ENCODE peak calls at places on chromosomes 4 and X, in ten cellular contexts. G is NCI-H2081; W is HuH-7; R is NCI-H1092; L is NCI-H187 treated with DMSO at 0.1 percent for 48 hours; I is activated CD8-positive, alpha-beta memory T cell treated with anti-CD3 and anti-CD28 coated beads for 4 hours; Z is psoas muscle; N is ascending aorta; H is IMR-90; O is NCI-H1694 treated with DMSO at 0.1 percent for 48 hours. U is an unnamed sample.

GRCh38 chr4:123453006-123453685 is 56.6 kb downstream of the SPRY1 start:
- DNase-seq in G (no peak), W (no peak), R (no peak), L (no peak), I (no peak), Z (no peak), N (no peak), H (peak; percentile 43), O (no peak), U (no peak)

GRCh38 chrX:10882484-10882883 is 228.6 kb upstream of the HCCS start:
- DNase-seq in G (no peak), W (no peak), R (no peak), L (no peak), I (no peak), Z (no peak), N (no peak), H (no peak), O (no peak), U (no peak)

GRCh38 chr4:53116959-53117358 is 248.9 kb downstream of the SCFD2 start:
- DNase-seq in G (no peak), W (no peak), R (no peak), L (no peak), I (no peak), Z (no peak), N (no peak), H (peak; percentile 52), O (no peak), U (no peak)

GRCh38 chrX:150282953-150283352 is 80.2 kb upstream of the MAMLD1 start:
- DNase-seq in G (no peak), W (no peak), R (no peak), L (no peak), I (no peak), Z (no peak), N (no peak), H (no peak), O (no peak), U (no peak)

GRCh38 chrX:68462653-68463052 is 29.4 kb upstream of the OPHN1 start:
- DNase-seq in G (no peak), W (no peak), R (no peak), L (no peak), I (no peak), Z (no peak), N (no peak), H (peak; percentile 47), O (peak; percentile 59), U (no peak)

GRCh38 chr4:173509031-173510001 is 20.7 kb downstream of the HAND2 start:
- DNase-seq in G (no peak), W (no peak), R (no peak), L (no peak), I (no peak), Z (peak; percentile 50), N (no peak), H (no peak), O (no peak), U (peak; percentile 80)

GRCh38 chr4:125796138-125796537 is 481.4 kb downstream of the FAT4 start:
- DNase-seq in G (no peak), W (no peak), R (peak; percentile 68), L (no peak), I (no peak), Z (no peak), N (no peak), H (no peak), O (peak; percentile 11), U (no peak)

GRCh38 chrX:39773923-39774803 is 323.6 kb downstream of the BCOR start:
- DNase-seq in G (no peak), W (no peak), R (no peak), L (no peak), I (no peak), Z (no peak), N (no peak), H (peak; percentile 28), O (no peak), U (no peak)

U was measured in left cardiac atrium.